ENCODE peak calls at places on chromosomes 12 and 14, in ten cellular contexts. One of them, this sample, is unnamed.

GRCh38 chr12:48016373-48017020 is 12.2 kb upstream of the COL2A1 start:
- DNase-seq in heart left ventricle: no peak
- DNase-seq in uterus: no peak
- DNase-seq in iPS DF 6.9: no peak
- DNase-seq in astrocyte: no peak
- DNase-seq in ascending aorta: no peak
- DNase-seq in cardiac muscle cell: no peak
- DNase-seq in GM23338: no peak
- DNase-seq in PC-3: no peak
- DNase-seq in AG04450: no peak
- DNase-seq in this sample: no peak

GRCh38 chr14:92415969-92416368 is 93.0 kb downstream of the SLC24A4 start:
- DNase-seq in uterus: no peak
- DNase-seq in AG04450: no peak
- DNase-seq in ascending aorta: no peak
- DNase-seq in cardiac muscle cell: no peak
- DNase-seq in astrocyte: no peak
- DNase-seq in PC-3: no peak
- DNase-seq in iPS DF 6.9: no peak
- DNase-seq in GM23338: no peak
- DNase-seq in heart left ventricle: no peak
- DNase-seq in this sample: no peak

GRCh38 chr12:51951843-51952722 is 584 bp downstream of the ACVR1B start:
- DNase-seq in uterus: peak
- DNase-seq in heart left ventricle: peak
- DNase-seq in iPS DF 6.9: no peak
- DNase-seq in ascending aorta: peak
- DNase-seq in PC-3: peak
- DNase-seq in cardiac muscle cell: no peak
- DNase-seq in GM23338: peak
- DNase-seq in AG04450: no peak
- DNase-seq in astrocyte: no peak
- DNase-seq in this sample: no peak

GRCh38 chr12:124817076-124818000 is 46.3 kb downstream of the SCARB1 start:
- DNase-seq in AG04450: no peak
- DNase-seq in ascending aorta: no peak
- DNase-seq in astrocyte: no peak
- DNase-seq in GM23338: no peak
- DNase-seq in PC-3: no peak
- DNase-seq in heart left ventricle: no peak
- DNase-seq in uterus: no peak
- DNase-seq in iPS DF 6.9: no peak
- DNase-seq in cardiac muscle cell: no peak
- DNase-seq in this sample: no peak

GRCh38 chr12:20194171-20194570 is 174.2 kb upstream of the PDE3A start:
- DNase-seq in GM23338: peak
- DNase-seq in heart left ventricle: no peak
- DNase-seq in uterus: peak
- DNase-seq in ascending aorta: no peak
- DNase-seq in cardiac muscle cell: peak
- DNase-seq in astrocyte: peak
- DNase-seq in iPS DF 6.9: peak
- DNase-seq in AG04450: no peak
- DNase-seq in PC-3: no peak
- DNase-seq in this sample: no peak

GRCh38 chr12:25771062-25771461 is 187.4 kb upstream of the RASSF8 start:
- DNase-seq in ascending aorta: no peak
- DNase-seq in uterus: no peak
- DNase-seq in GM23338: no peak
- DNase-seq in PC-3: peak
- DNase-seq in AG04450: no peak
- DNase-seq in heart left ventricle: no peak
- DNase-seq in cardiac muscle cell: no peak
- DNase-seq in astrocyte: peak
- DNase-seq in iPS DF 6.9: no peak
- DNase-seq in this sample: no peak

GRCh38 chr14:71139058-71139946 is 232.0 kb downstream of the PCNX1 start:
- DNase-seq in uterus: peak
- DNase-seq in AG04450: peak
- DNase-seq in astrocyte: no peak
- DNase-seq in ascending aorta: no peak
- DNase-seq in GM23338: peak
- DNase-seq in cardiac muscle cell: peak
- DNase-seq in iPS DF 6.9: peak
- DNase-seq in PC-3: peak
- DNase-seq in heart left ventricle: peak
- DNase-seq in this sample: no peak

GRCh38 chr12:101165319-101165718 is 44.7 kb downstream of the SLC5A8 start:
- DNase-seq in AG04450: no peak
- DNase-seq in GM23338: no peak
- DNase-seq in uterus: no peak
- DNase-seq in ascending aorta: no peak
- DNase-seq in heart left ventricle: no peak
- DNase-seq in iPS DF 6.9: no peak
- DNase-seq in cardiac muscle cell: no peak
- DNase-seq in PC-3: no peak
- DNase-seq in astrocyte: no peak
- DNase-seq in this sample: no peak

GRCh38 chr14:68191567-68192321 is 372.2 kb downstream of the RAD51B start:
- DNase-seq in heart left ventricle: no peak
- DNase-seq in uterus: no peak
- DNase-seq in ascending aorta: no peak
- DNase-seq in cardiac muscle cell: peak
- DNase-seq in AG04450: no peak
- DNase-seq in PC-3: peak
- DNase-seq in iPS DF 6.9: no peak
- DNase-seq in GM23338: peak
- DNase-seq in astrocyte: peak
- DNase-seq in this sample: no peak

GRCh38 chr14:50831704-50832130 is 755 bp upstream of the NIN start:
- DNase-seq in uterus: no peak
- DNase-seq in astrocyte: no peak
- DNase-seq in AG04450: no peak
- DNase-seq in heart left ventricle: no peak
- DNase-seq in cardiac muscle cell: no peak
- DNase-seq in iPS DF 6.9: no peak
- DNase-seq in PC-3: no peak
- DNase-seq in ascending aorta: no peak
- DNase-seq in GM23338: peak
- DNase-seq in this sample: no peak

GRCh38 chr14:71405676-71406075 is 498.4 kb downstream of the PCNX1 start:
- DNase-seq in AG04450: no peak
- DNase-seq in uterus: no peak
- DNase-seq in heart left ventricle: no peak
- DNase-seq in cardiac muscle cell: no peak
- DNase-seq in iPS DF 6.9: no peak
- DNase-seq in astrocyte: no peak
- DNase-seq in ascending aorta: no peak
- DNase-seq in GM23338: no peak
- DNase-seq in PC-3: no peak
- DNase-seq in this sample: no peak

GRCh38 chr14:51681411-51681810 is 29.7 kb downstream of the FRMD6 start:
- DNase-seq in PC-3: no peak
- DNase-seq in astrocyte: no peak
- DNase-seq in ascending aorta: no peak
- DNase-seq in heart left ventricle: no peak
- DNase-seq in GM23338: no peak
- DNase-seq in cardiac muscle cell: no peak
- DNase-seq in iPS DF 6.9: no peak
- DNase-seq in uterus: no peak
- DNase-seq in AG04450: no peak
- DNase-seq in this sample: no peak

GRCh38 chr12:70044170-70044569 is 199.1 kb upstream of the CNOT2 start:
- DNase-seq in astrocyte: peak
- DNase-seq in GM23338: no peak
- DNase-seq in heart left ventricle: no peak
- DNase-seq in AG04450: no peak
- DNase-seq in iPS DF 6.9: no peak
- DNase-seq in PC-3: no peak
- DNase-seq in cardiac muscle cell: peak
- DNase-seq in ascending aorta: no peak
- DNase-seq in uterus: no peak
- DNase-seq in this sample: no peak

GRCh38 chr14:35878272-35879140 is 52.4 kb downstream of the BRMS1L start:
- DNase-seq in iPS DF 6.9: no peak
- DNase-seq in heart left ventricle: peak
- DNase-seq in cardiac muscle cell: peak
- DNase-seq in astrocyte: peak
- DNase-seq in ascending aorta: no peak
- DNase-seq in PC-3: peak
- DNase-seq in AG04450: peak
- DNase-seq in GM23338: no peak
- DNase-seq in uterus: peak
- DNase-seq in this sample: peak
- H3K4me3 ChIP-seq in iPS DF 6.9: no peak
- H3K4me3 ChIP-seq in heart left ventricle: no peak
- H3K4me3 ChIP-seq in cardiac muscle cell: no peak
- H3K4me3 ChIP-seq in astrocyte: peak
- H3K4me3 ChIP-seq in ascending aorta: no peak
- H3K4me3 ChIP-seq in PC-3: peak
- H3K4me3 ChIP-seq in AG04450: peak
- H3K4me3 ChIP-seq in GM23338: no peak
- H3K4me3 ChIP-seq in uterus: no peak
- H3K4me3 ChIP-seq in this sample: no peak

GRCh38 chr12:110576504-110576903 is 6.6 kb downstream of the PPTC7 start:
- DNase-seq in AG04450: no peak
- DNase-seq in iPS DF 6.9: no peak
- DNase-seq in ascending aorta: no peak
- DNase-seq in cardiac muscle cell: no peak
- DNase-seq in heart left ventricle: no peak
- DNase-seq in PC-3: no peak
- DNase-seq in GM23338: no peak
- DNase-seq in astrocyte: no peak
- DNase-seq in uterus: no peak
- DNase-seq in this sample: no peak

GRCh38 chr12:110579889-110580253 is 3.2 kb downstream of the PPTC7 start:
- DNase-seq in AG04450: no peak
- DNase-seq in astrocyte: no peak
- DNase-seq in ascending aorta: no peak
- DNase-seq in uterus: no peak
- DNase-seq in GM23338: no peak
- DNase-seq in heart left ventricle: no peak
- DNase-seq in iPS DF 6.9: no peak
- DNase-seq in cardiac muscle cell: no peak
- DNase-seq in PC-3: no peak
- DNase-seq in this sample: no peak

GRCh38 chr12:110579239-110579888 is 3.8 kb downstream of the PPTC7 start:
- DNase-seq in ascending aorta: no peak
- DNase-seq in PC-3: no peak
- DNase-seq in AG04450: no peak
- DNase-seq in iPS DF 6.9: no peak
- DNase-seq in astrocyte: no peak
- DNase-seq in GM23338: no peak
- DNase-seq in cardiac muscle cell: no peak
- DNase-seq in heart left ventricle: no peak
- DNase-seq in uterus: no peak
- DNase-seq in this sample: no peak

GRCh38 chr12:110578522-110579238 is 4.4 kb downstream of the PPTC7 start:
- DNase-seq in GM23338: no peak
- DNase-seq in PC-3: no peak
- DNase-seq in astrocyte: no peak
- DNase-seq in cardiac muscle cell: no peak
- DNase-seq in AG04450: no peak
- DNase-seq in heart left ventricle: no peak
- DNase-seq in uterus: no peak
- DNase-seq in iPS DF 6.9: no peak
- DNase-seq in ascending aorta: no peak
- DNase-seq in this sample: no peak

GRCh38 chr12:110577717-110578521 is 5.2 kb downstream of the PPTC7 start:
- DNase-seq in astrocyte: peak
- DNase-seq in AG04450: no peak
- DNase-seq in iPS DF 6.9: no peak
- DNase-seq in uterus: no peak
- DNase-seq in PC-3: peak
- DNase-seq in ascending aorta: no peak
- DNase-seq in heart left ventricle: no peak
- DNase-seq in cardiac muscle cell: peak
- DNase-seq in GM23338: no peak
- DNase-seq in this sample: no peak
- H3K4me3 ChIP-seq in astrocyte: peak
- H3K4me3 ChIP-seq in AG04450: peak
- H3K4me3 ChIP-seq in iPS DF 6.9: no peak
- H3K4me3 ChIP-seq in uterus: no peak
- H3K4me3 ChIP-seq in PC-3: peak
- H3K4me3 ChIP-seq in ascending aorta: no peak
- H3K4me3 ChIP-seq in heart left ventricle: no peak
- H3K4me3 ChIP-seq in cardiac muscle cell: no peak
- H3K4me3 ChIP-seq in GM23338: no peak
- H3K4me3 ChIP-seq in this sample: peak

DNA sequence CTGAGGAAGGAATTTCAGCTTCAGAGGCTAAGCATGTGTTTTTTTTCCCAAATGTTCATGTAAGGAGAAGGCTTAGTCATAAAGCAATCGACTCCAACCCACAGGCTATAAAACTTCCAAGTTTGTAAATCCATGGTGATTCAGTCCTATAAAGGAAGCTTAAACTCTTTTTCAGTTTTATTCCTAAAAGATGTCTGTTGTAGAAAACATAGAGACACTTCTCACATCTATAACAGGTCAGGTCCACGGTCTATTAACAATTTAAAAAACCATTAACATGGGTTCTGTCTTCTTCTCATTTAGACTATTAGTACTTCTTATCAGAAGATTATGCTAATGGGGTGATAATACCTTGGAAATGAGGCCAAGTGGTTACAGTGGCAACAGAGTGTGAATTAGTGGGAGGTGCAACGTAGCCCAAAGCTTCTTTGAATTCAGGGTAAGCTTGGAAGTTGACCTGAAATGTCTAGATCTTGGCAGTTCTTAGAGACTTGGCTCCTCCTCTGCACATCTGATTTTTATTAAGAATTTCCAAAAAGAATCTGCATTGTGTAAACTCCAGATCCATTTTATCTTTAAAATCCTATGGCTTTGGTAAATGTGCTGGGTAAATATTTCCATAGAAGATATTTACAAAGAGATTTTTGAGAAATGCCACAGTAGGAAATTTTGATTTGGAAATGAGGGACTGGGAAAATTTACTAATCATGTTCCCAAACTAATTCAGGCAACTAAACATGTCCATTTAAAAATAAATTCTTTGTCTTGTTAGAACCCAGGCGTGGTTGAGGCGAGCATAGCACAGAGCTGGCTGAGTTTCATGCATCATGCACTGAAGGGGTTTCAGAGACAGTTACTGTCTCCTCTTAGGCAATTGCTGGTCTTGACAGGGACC is 86.4 kb downstream of the EML1 start:
- DNase-seq in ascending aorta: no peak
- DNase-seq in uterus: peak
- DNase-seq in PC-3: peak
- DNase-seq in GM23338: no peak
- DNase-seq in AG04450: peak
- DNase-seq in astrocyte: peak
- DNase-seq in iPS DF 6.9: no peak
- DNase-seq in heart left ventricle: no peak
- DNase-seq in cardiac muscle cell: peak
- DNase-seq in this sample: peak
- H3K4me3 ChIP-seq in ascending aorta: no peak
- H3K4me3 ChIP-seq in uterus: no peak
- H3K4me3 ChIP-seq in PC-3: peak
- H3K4me3 ChIP-seq in GM23338: no peak
- H3K4me3 ChIP-seq in AG04450: peak
- H3K4me3 ChIP-seq in astrocyte: no peak
- H3K4me3 ChIP-seq in iPS DF 6.9: no peak
- H3K4me3 ChIP-seq in heart left ventricle: no peak
- H3K4me3 ChIP-seq in cardiac muscle cell: no peak
- H3K4me3 ChIP-seq in this sample: no peak

GRCh38 chr14:29215853-29216252 is 449.3 kb downstream of the FOXG1 start:
- DNase-seq in astrocyte: peak
- DNase-seq in heart left ventricle: no peak
- DNase-seq in PC-3: no peak
- DNase-seq in uterus: no peak
- DNase-seq in AG04450: no peak
- DNase-seq in iPS DF 6.9: no peak
- DNase-seq in GM23338: no peak
- DNase-seq in ascending aorta: no peak
- DNase-seq in cardiac muscle cell: peak
- DNase-seq in this sample: no peak
- H3K4me3 ChIP-seq in astrocyte: no peak
- H3K4me3 ChIP-seq in heart left ventricle: no peak
- H3K4me3 ChIP-seq in PC-3: no peak
- H3K4me3 ChIP-seq in uterus: no peak
- H3K4me3 ChIP-seq in AG04450: no peak
- H3K4me3 ChIP-seq in iPS DF 6.9: no peak
- H3K4me3 ChIP-seq in GM23338: no peak
- H3K4me3 ChIP-seq in ascending aorta: no peak
- H3K4me3 ChIP-seq in cardiac muscle cell: no peak
- H3K4me3 ChIP-seq in this sample: no peak

This sample was measured in AG04449.